ENCODE peak calls at places on chromosomes 4 and X, in nine cellular contexts. One of them, this sample, is unnamed.

GRCh38 chr4:187321741-187322140 is 598.1 kb upstream of the FAT1 start:
- DNase-seq in T47D: no peak
- DNase-seq in aorta: no peak
- DNase-seq in GM04503: no peak
- DNase-seq in NCI-H748 treated with DMSO at 0.1 percent for 48 hours: no peak
- DNase-seq in GM12892: no peak
- DNase-seq in stimulated activated CD4-positive, alpha-beta T cell treated with anti-CD3 and anti-CD28 coated beads, Interleukin-4, amount 100 ng/mL, for 24 hours: no peak
- DNase-seq in fibroblast of pulmonary artery: peak; percentile 8
- DNase-seq in thoracic aorta: no peak
- DNase-seq in this sample: no peak

GRCh38 chrX:63784902-63785692 is at the start of gene ARHGEF9:
- DNase-seq in aorta: peak; percentile 78
- DNase-seq in stimulated activated CD4-positive, alpha-beta T cell treated with anti-CD3 and anti-CD28 coated beads, Interleukin-4, amount 100 ng/mL, for 24 hours: no peak
- DNase-seq in fibroblast of pulmonary artery: peak; percentile 3
- DNase-seq in NCI-H748 treated with DMSO at 0.1 percent for 48 hours: no peak
- DNase-seq in T47D: no peak
- DNase-seq in thoracic aorta: no peak
- DNase-seq in GM12892: peak; percentile 10
- DNase-seq in GM04503: no peak
- DNase-seq in this sample: no peak

GRCh38 chrX:54785901-54786300 is 12.2 kb downstream of the ITIH6 start:
- DNase-seq in stimulated activated CD4-positive, alpha-beta T cell treated with anti-CD3 and anti-CD28 coated beads, Interleukin-4, amount 100 ng/mL, for 24 hours: no peak
- DNase-seq in aorta: no peak
- DNase-seq in T47D: peak; percentile 65
- DNase-seq in fibroblast of pulmonary artery: peak; percentile 32
- DNase-seq in thoracic aorta: no peak
- DNase-seq in GM04503: no peak
- DNase-seq in GM12892: no peak
- DNase-seq in NCI-H748 treated with DMSO at 0.1 percent for 48 hours: no peak
- DNase-seq in this sample: no peak

GRCh38 chr4:123597586-123597985 is 201.0 kb downstream of the SPRY1 start:
- DNase-seq in aorta: no peak
- DNase-seq in stimulated activated CD4-positive, alpha-beta T cell treated with anti-CD3 and anti-CD28 coated beads, Interleukin-4, amount 100 ng/mL, for 24 hours: no peak
- DNase-seq in thoracic aorta: no peak
- DNase-seq in NCI-H748 treated with DMSO at 0.1 percent for 48 hours: no peak
- DNase-seq in T47D: peak; percentile 50
- DNase-seq in GM04503: no peak
- DNase-seq in GM12892: no peak
- DNase-seq in fibroblast of pulmonary artery: peak; percentile 78
- DNase-seq in this sample: no peak

GRCh38 chr4:142512161-142512560 is 333.9 kb downstream of the INPP4B start:
- DNase-seq in GM04503: no peak
- DNase-seq in fibroblast of pulmonary artery: no peak
- DNase-seq in stimulated activated CD4-positive, alpha-beta T cell treated with anti-CD3 and anti-CD28 coated beads, Interleukin-4, amount 100 ng/mL, for 24 hours: no peak
- DNase-seq in NCI-H748 treated with DMSO at 0.1 percent for 48 hours: no peak
- DNase-seq in aorta: no peak
- DNase-seq in thoracic aorta: no peak
- DNase-seq in GM12892: no peak
- DNase-seq in T47D: no peak
- DNase-seq in this sample: no peak

GRCh38 chr4:156255205-156255604 is 301.5 kb upstream of the CTSO start:
- DNase-seq in GM12892: no peak
- DNase-seq in aorta: no peak
- DNase-seq in GM04503: no peak
- DNase-seq in fibroblast of pulmonary artery: no peak
- DNase-seq in thoracic aorta: no peak
- DNase-seq in stimulated activated CD4-positive, alpha-beta T cell treated with anti-CD3 and anti-CD28 coated beads, Interleukin-4, amount 100 ng/mL, for 24 hours: no peak
- DNase-seq in T47D: peak; percentile 5
- DNase-seq in NCI-H748 treated with DMSO at 0.1 percent for 48 hours: peak; percentile 66
- DNase-seq in this sample: no peak

GRCh38 chr4:141890279-141890678 is 253.9 kb downstream of the IL15 start:
- DNase-seq in aorta: no peak
- DNase-seq in thoracic aorta: no peak
- DNase-seq in stimulated activated CD4-positive, alpha-beta T cell treated with anti-CD3 and anti-CD28 coated beads, Interleukin-4, amount 100 ng/mL, for 24 hours: no peak
- DNase-seq in fibroblast of pulmonary artery: peak; percentile 6
- DNase-seq in GM12892: no peak
- DNase-seq in NCI-H748 treated with DMSO at 0.1 percent for 48 hours: no peak
- DNase-seq in GM04503: no peak
- DNase-seq in T47D: no peak
- DNase-seq in this sample: no peak

GRCh38 chr4:24675723-24676122 is 91.4 kb upstream of the DHX15 start:
- DNase-seq in stimulated activated CD4-positive, alpha-beta T cell treated with anti-CD3 and anti-CD28 coated beads, Interleukin-4, amount 100 ng/mL, for 24 hours: no peak
- DNase-seq in T47D: no peak
- DNase-seq in thoracic aorta: no peak
- DNase-seq in fibroblast of pulmonary artery: no peak
- DNase-seq in GM04503: no peak
- DNase-seq in NCI-H748 treated with DMSO at 0.1 percent for 48 hours: no peak
- DNase-seq in GM12892: no peak
- DNase-seq in aorta: no peak
- DNase-seq in this sample: no peak

GRCh38 chrX:129686422-129686948 is 31.7 kb upstream of the APLN start:
- DNase-seq in fibroblast of pulmonary artery: peak; percentile 79
- DNase-seq in T47D: no peak
- DNase-seq in GM04503: no peak
- DNase-seq in stimulated activated CD4-positive, alpha-beta T cell treated with anti-CD3 and anti-CD28 coated beads, Interleukin-4, amount 100 ng/mL, for 24 hours: no peak
- DNase-seq in NCI-H748 treated with DMSO at 0.1 percent for 48 hours: no peak
- DNase-seq in GM12892: no peak
- DNase-seq in thoracic aorta: no peak
- DNase-seq in aorta: no peak
- DNase-seq in this sample: no peak

GRCh38 chr4:12562476-12562875 is 921.7 kb downstream of the RAB28 start:
- DNase-seq in stimulated activated CD4-positive, alpha-beta T cell treated with anti-CD3 and anti-CD28 coated beads, Interleukin-4, amount 100 ng/mL, for 24 hours: no peak
- DNase-seq in thoracic aorta: no peak
- DNase-seq in T47D: no peak
- DNase-seq in aorta: no peak
- DNase-seq in GM12892: no peak
- DNase-seq in NCI-H748 treated with DMSO at 0.1 percent for 48 hours: no peak
- DNase-seq in fibroblast of pulmonary artery: no peak
- DNase-seq in GM04503: no peak
- DNase-seq in this sample: no peak

GRCh38 chrX:129238011-129238410 is 285.3 kb downstream of the SMARCA1 start:
- DNase-seq in aorta: no peak
- DNase-seq in thoracic aorta: no peak
- DNase-seq in GM04503: no peak
- DNase-seq in fibroblast of pulmonary artery: no peak
- DNase-seq in GM12892: no peak
- DNase-seq in NCI-H748 treated with DMSO at 0.1 percent for 48 hours: no peak
- DNase-seq in T47D: no peak
- DNase-seq in stimulated activated CD4-positive, alpha-beta T cell treated with anti-CD3 and anti-CD28 coated beads, Interleukin-4, amount 100 ng/mL, for 24 hours: no peak
- DNase-seq in this sample: no peak

GRCh38 chr4:156729416-156729815 is 242.2 kb downstream of the PDGFC start:
- DNase-seq in aorta: no peak
- DNase-seq in T47D: no peak
- DNase-seq in NCI-H748 treated with DMSO at 0.1 percent for 48 hours: no peak
- DNase-seq in fibroblast of pulmonary artery: no peak
- DNase-seq in GM12892: no peak
- DNase-seq in stimulated activated CD4-positive, alpha-beta T cell treated with anti-CD3 and anti-CD28 coated beads, Interleukin-4, amount 100 ng/mL, for 24 hours: no peak
- DNase-seq in GM04503: no peak
- DNase-seq in thoracic aorta: no peak
- DNase-seq in this sample: no peak

GRCh38 chrX:27591938-27592337 is 1.8 kb downstream of the DCAF8L2 start:
- DNase-seq in aorta: no peak
- DNase-seq in NCI-H748 treated with DMSO at 0.1 percent for 48 hours: no peak
- DNase-seq in stimulated activated CD4-positive, alpha-beta T cell treated with anti-CD3 and anti-CD28 coated beads, Interleukin-4, amount 100 ng/mL, for 24 hours: no peak
- DNase-seq in GM04503: no peak
- DNase-seq in fibroblast of pulmonary artery: no peak
- DNase-seq in thoracic aorta: no peak
- DNase-seq in GM12892: no peak
- DNase-seq in T47D: no peak
- DNase-seq in this sample: no peak

GRCh38 chr4:86498560-86499166 is 95.5 kb upstream of the PTPN13 start:
- DNase-seq in T47D: peak; percentile 51
- DNase-seq in fibroblast of pulmonary artery: peak; percentile 74
- DNase-seq in stimulated activated CD4-positive, alpha-beta T cell treated with anti-CD3 and anti-CD28 coated beads, Interleukin-4, amount 100 ng/mL, for 24 hours: no peak
- DNase-seq in GM04503: no peak
- DNase-seq in GM12892: no peak
- DNase-seq in aorta: no peak
- DNase-seq in thoracic aorta: no peak
- DNase-seq in NCI-H748 treated with DMSO at 0.1 percent for 48 hours: peak; percentile 28
- DNase-seq in this sample: no peak

GRCh38 chrX:53992589-53992988 is 51.7 kb downstream of the PHF8 start:
- DNase-seq in GM04503: no peak
- DNase-seq in fibroblast of pulmonary artery: no peak
- DNase-seq in aorta: no peak
- DNase-seq in stimulated activated CD4-positive, alpha-beta T cell treated with anti-CD3 and anti-CD28 coated beads, Interleukin-4, amount 100 ng/mL, for 24 hours: no peak
- DNase-seq in GM12892: no peak
- DNase-seq in thoracic aorta: no peak
- DNase-seq in T47D: no peak
- DNase-seq in NCI-H748 treated with DMSO at 0.1 percent for 48 hours: no peak
- DNase-seq in this sample: no peak

GRCh38 chrX:139141370-139141769 is 389.2 kb upstream of the F9 start:
- DNase-seq in NCI-H748 treated with DMSO at 0.1 percent for 48 hours: no peak
- DNase-seq in stimulated activated CD4-positive, alpha-beta T cell treated with anti-CD3 and anti-CD28 coated beads, Interleukin-4, amount 100 ng/mL, for 24 hours: no peak
- DNase-seq in thoracic aorta: no peak
- DNase-seq in aorta: no peak
- DNase-seq in fibroblast of pulmonary artery: no peak
- DNase-seq in T47D: no peak
- DNase-seq in GM12892: no peak
- DNase-seq in GM04503: no peak
- DNase-seq in this sample: no peak

GRCh38 chrX:153394595-153394994 is 6.6 kb downstream of the PNMA6E start:
- DNase-seq in thoracic aorta: no peak
- DNase-seq in T47D: no peak
- DNase-seq in GM04503: no peak
- DNase-seq in stimulated activated CD4-positive, alpha-beta T cell treated with anti-CD3 and anti-CD28 coated beads, Interleukin-4, amount 100 ng/mL, for 24 hours: no peak
- DNase-seq in NCI-H748 treated with DMSO at 0.1 percent for 48 hours: no peak
- DNase-seq in GM12892: no peak
- DNase-seq in aorta: no peak
- DNase-seq in fibroblast of pulmonary artery: no peak
- DNase-seq in this sample: no peak

This sample was measured in memory B cell.